ENCODE peak calls at places on chromosomes 6 and 20, in nine cellular contexts. J, W, E, O, D, N, Q, Z and M are unnamed samples.

GRCh38 chr6:42898891-42899361 is 16.9 kb upstream of the PTCRA start:
- DNase-seq in J (no peak), W (no peak), E (peak), O (peak), D (peak), N (peak), Q (peak), Z (peak), M (peak)

GRCh38 chr6:4272996-4273395 is 137.6 kb upstream of the ECI2 start:
- DNase-seq in J (no peak), W (no peak), E (no peak), O (no peak), D (no peak), N (no peak), Q (no peak), Z (no peak), M (no peak)

GRCh38 chr6:114747995-114748625 is 405.3 kb upstream of the HS3ST5 start:
- DNase-seq in J (no peak), W (no peak), E (peak), O (no peak), D (no peak), N (peak), Q (peak), Z (no peak), M (peak)

GRCh38 chr20:37580069-37580468 is 52.4 kb upstream of the BLCAP start:
- DNase-seq in J (no peak), W (no peak), E (no peak), O (no peak), D (no peak), N (no peak), Q (no peak), Z (no peak), M (no peak)

GRCh38 chr6:136059308-136059707 is 190.8 kb downstream of the MTFR2 start:
- DNase-seq in J (no peak), W (no peak), E (no peak), O (no peak), D (no peak), N (peak), Q (no peak), Z (no peak), M (peak)

GRCh38 chr6:53361549-53362031 is 12.8 kb upstream of the ELOVL5 start:
- DNase-seq in J (peak), W (no peak), E (peak), O (no peak), D (no peak), N (peak), Q (peak), Z (peak), M (no peak)

GRCh38 chr20:47456952-47457724 is 44.5 kb upstream of the NCOA3 start:
- DNase-seq in J (no peak), W (no peak), E (peak), O (no peak), D (no peak), N (no peak), Q (no peak), Z (no peak), M (no peak)

GRCh38 chr6:116034327-116034726 is 26.4 kb downstream of the FRK start:
- DNase-seq in J (no peak), W (no peak), E (peak), O (no peak), D (no peak), N (no peak), Q (no peak), Z (no peak), M (no peak)

GRCh38 chr6:97322226-97322625 is 39.2 kb upstream of the MMS22L start:
- DNase-seq in J (no peak), W (no peak), E (no peak), O (no peak), D (no peak), N (no peak), Q (no peak), Z (no peak), M (no peak)

GRCh38 chr6:42045538-42046460 is 4.5 kb upstream of the TAF8 start:
- DNase-seq in J (peak), W (peak), E (peak), O (peak), D (peak), N (peak), Q (peak), Z (peak), M (no peak)

GRCh38 chr6:149478631-149479314 is 6.0 kb downstream of the ZC3H12D start:
- DNase-seq in J (no peak), W (no peak), E (no peak), O (no peak), D (no peak), N (no peak), Q (no peak), Z (no peak), M (no peak)
- H3K4me3 ChIP-seq in J (no peak), W (no peak), E (no peak), O (no peak), D (no peak), N (no peak), Q (no peak), Z (no peak), M (no peak)

GRCh38 chr6:30358340-30358679 is 13.4 kb downstream of the RPP21 start:
- DNase-seq in J (no peak), W (no peak), E (no peak), O (no peak), D (no peak), N (no peak), Q (no peak), Z (no peak), M (no peak)
- H3K4me3 ChIP-seq in J (no peak), W (no peak), E (no peak), O (no peak), D (peak), N (no peak), Q (no peak), Z (no peak), M (peak)

GRCh38 chr6:134289204-134289575 is 28.7 kb downstream of the SGK1 start:
- DNase-seq in J (no peak), W (no peak), E (no peak), O (no peak), D (no peak), N (no peak), Q (no peak), Z (no peak), M (no peak)
- H3K4me3 ChIP-seq in J (no peak), W (no peak), E (no peak), O (no peak), D (peak), N (no peak), Q (no peak), Z (no peak), M (no peak)

DNA sequence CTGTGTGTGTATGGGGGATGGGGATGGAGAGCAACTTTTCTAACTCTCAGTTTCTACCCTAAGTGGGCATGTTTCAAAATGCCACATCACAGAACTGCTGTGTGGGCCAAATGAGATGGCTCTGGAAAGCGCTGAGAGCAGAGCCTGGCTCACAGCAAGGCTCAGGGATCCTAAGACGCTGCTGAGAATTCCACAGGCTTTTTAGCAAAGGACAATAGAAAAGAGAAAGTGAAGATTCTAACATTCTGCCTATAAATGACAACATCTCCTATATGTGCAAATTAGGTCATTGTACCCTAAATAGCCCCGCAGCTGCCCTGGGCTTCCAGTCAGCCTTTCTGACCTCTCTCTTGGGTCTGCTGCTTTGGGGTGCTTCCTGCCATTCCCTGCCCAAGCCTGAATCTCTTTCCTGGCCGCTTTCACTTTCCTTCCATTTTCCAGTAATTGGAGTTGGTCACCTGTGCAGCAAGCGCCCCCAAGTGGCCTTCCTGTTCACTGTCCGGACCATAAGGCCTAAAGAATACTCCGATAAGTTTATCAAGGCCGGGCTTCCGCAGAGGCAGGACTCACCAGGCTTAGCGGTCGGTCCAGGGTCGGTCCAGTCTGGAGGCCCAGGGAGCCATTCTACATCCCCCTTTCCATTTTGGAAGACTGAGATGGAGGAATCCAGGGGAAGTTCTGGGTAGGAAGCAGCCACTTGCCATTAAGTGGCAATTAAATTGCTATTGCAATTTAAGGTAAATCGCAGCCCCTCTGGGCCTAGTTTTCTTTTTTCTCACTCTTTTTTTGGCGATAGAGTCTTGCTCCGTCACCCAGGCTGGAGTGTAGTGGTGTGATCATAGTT is 6.7 kb upstream of the DDR1 start:
- DNase-seq in J (peak), W (peak), E (peak), O (peak), D (peak), N (peak), Q (peak), Z (peak), M (peak)
- H3K4me3 ChIP-seq in J (peak), W (no peak), E (peak), O (peak), D (peak), N (peak), Q (no peak), Z (peak), M (peak)

GRCh38 chr6:119077643-119078448 is 618 bp downstream of the FAM184A start:
- DNase-seq in J (peak), W (peak), E (peak), O (no peak), D (peak), N (peak), Q (peak), Z (peak), M (peak)
- H3K4me3 ChIP-seq in J (peak), W (peak), E (peak), O (peak), D (peak), N (peak), Q (peak), Z (peak), M (peak)

GRCh38 chr6:121439456-121440250 is 4.2 kb downstream of the GJA1 start:
- DNase-seq in J (no peak), W (no peak), E (no peak), O (no peak), D (no peak), N (no peak), Q (no peak), Z (no peak), M (no peak)

GRCh38 chr6:121435444-121436069 is at the start of gene GJA1:
- DNase-seq in J (no peak), W (no peak), E (peak), O (peak), D (no peak), N (peak), Q (peak), Z (no peak), M (no peak)

GRCh38 chr6:121436172-121436965 is 923 bp downstream of the GJA1 start:
- DNase-seq in J (no peak), W (no peak), E (no peak), O (no peak), D (no peak), N (no peak), Q (no peak), Z (no peak), M (no peak)

GRCh38 chr6:121436966-121437756 is 1.7 kb downstream of the GJA1 start:
- DNase-seq in J (peak), W (peak), E (peak), O (peak), D (no peak), N (peak), Q (peak), Z (no peak), M (no peak)

DNA sequence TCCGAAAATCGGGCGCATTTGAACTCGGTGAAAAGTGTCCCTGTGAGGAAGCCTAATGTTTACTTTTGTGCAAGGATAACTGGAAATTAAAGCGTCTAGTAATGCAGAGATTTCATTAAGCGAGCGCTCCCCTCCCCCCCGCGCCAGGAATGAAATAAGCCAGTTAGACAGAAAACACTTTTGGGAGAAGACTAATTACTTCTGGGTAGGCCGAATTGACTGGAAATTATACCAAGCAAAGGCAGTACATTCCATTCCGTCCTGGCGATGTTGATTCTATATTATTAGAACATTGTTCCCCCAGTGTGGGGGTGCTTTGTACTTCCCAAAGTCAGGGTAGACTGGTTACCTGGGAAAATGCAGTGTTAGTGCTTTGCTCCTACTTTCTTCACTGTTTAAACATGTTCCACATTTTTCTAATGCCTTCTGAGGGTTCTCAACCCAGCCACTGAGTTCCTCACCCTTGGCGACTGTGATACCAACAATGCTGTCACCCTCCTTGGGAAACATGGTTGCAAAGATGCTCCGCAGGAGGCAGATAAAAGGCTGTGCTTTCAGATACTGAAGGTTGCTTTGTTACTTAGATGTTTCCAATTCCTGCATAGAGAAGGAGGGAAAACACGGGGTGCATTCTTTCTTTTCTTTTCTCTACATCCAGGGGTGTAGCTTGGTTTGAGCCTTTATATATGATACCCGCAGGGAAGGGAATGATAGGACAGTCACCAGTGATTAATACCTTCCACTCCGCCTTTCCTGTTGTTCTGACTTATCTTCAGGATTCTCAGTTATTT is 2.6 kb downstream of the GJA1 start:
- DNase-seq in J (no peak), W (no peak), E (peak), O (no peak), D (no peak), N (peak), Q (peak), Z (no peak), M (no peak)
- H3K4me3 ChIP-seq in J (peak), W (peak), E (peak), O (peak), D (peak), N (peak), Q (peak), Z (peak), M (peak)

GRCh38 chr6:156807028-156807427 is 29.9 kb downstream of the ARID1B start:
- DNase-seq in J (no peak), W (no peak), E (no peak), O (no peak), D (no peak), N (no peak), Q (no peak), Z (no peak), M (no peak)

GRCh38 chr6:156809446-156810178 is 32.4 kb downstream of the ARID1B start:
- DNase-seq in J (no peak), W (no peak), E (no peak), O (no peak), D (no peak), N (no peak), Q (no peak), Z (no peak), M (no peak)

GRCh38 chr6:156809034-156809433 is 31.9 kb downstream of the ARID1B start:
- DNase-seq in J (no peak), W (no peak), E (peak), O (peak), D (no peak), N (peak), Q (peak), Z (no peak), M (no peak)

GRCh38 chr6:156807795-156808194 is 30.6 kb downstream of the ARID1B start:
- DNase-seq in J (no peak), W (no peak), E (no peak), O (no peak), D (no peak), N (no peak), Q (no peak), Z (no peak), M (no peak)

DNA sequence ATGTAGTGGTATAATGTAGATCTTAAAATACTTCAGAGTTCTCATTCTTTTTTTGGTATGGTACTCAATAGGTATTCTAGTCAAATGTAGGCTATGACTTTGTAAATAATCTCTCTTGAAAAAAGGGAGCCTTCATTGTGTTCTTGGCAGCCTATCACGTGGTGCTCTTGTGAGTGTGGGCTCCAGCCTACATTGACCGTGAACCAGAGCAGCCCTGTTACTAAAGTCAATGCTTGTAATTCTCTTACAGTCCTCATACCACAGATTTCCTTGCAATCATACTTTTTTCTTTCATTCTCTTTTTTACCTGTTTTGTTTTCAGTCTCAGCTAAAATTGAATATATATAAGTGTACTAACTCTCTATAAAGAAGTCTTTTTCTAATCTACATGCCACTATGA is 31.1 kb downstream of the ARID1B start:
- DNase-seq in J (no peak), W (no peak), E (peak), O (no peak), D (no peak), N (no peak), Q (peak), Z (no peak), M (peak)
- H3K4me3 ChIP-seq in J (no peak), W (no peak), E (no peak), O (no peak), D (no peak), N (no peak), Q (no peak), Z (no peak), M (peak)